ENCODE peak calls at places on chromosomes 2 and 18, in six cellular contexts. One of them, this sample, is unnamed.

GRCh38 chr2:219612605-219613286 is 14.7 kb upstream of the SLC4A3 start:
- DNase-seq in mucosa of gallbladder: no peak
- DNase-seq in uterus: no peak
- DNase-seq in dermis blood vessel endothelial cell: no peak
- DNase-seq in fibroblast of lung: no peak
- DNase-seq in C1 segment of cervical spinal cord: no peak
- DNase-seq in this sample: no peak

GRCh38 chr18:58911241-58911640 is 46.6 kb downstream of the ZNF532 start:
- DNase-seq in C1 segment of cervical spinal cord: no peak
- DNase-seq in uterus: no peak
- DNase-seq in mucosa of gallbladder: no peak
- DNase-seq in dermis blood vessel endothelial cell: no peak
- DNase-seq in fibroblast of lung: no peak
- DNase-seq in this sample: no peak

GRCh38 chr2:64049633-64050220 is 30.5 kb upstream of the VPS54 start:
- DNase-seq in C1 segment of cervical spinal cord: peak
- DNase-seq in uterus: peak
- DNase-seq in mucosa of gallbladder: peak
- DNase-seq in dermis blood vessel endothelial cell: peak
- DNase-seq in fibroblast of lung: peak
- DNase-seq in this sample: peak

GRCh38 chr2:55364189-55365055 is 55.2 kb downstream of the CCDC88A start:
- DNase-seq in fibroblast of lung: peak
- DNase-seq in uterus: peak
- DNase-seq in mucosa of gallbladder: peak
- DNase-seq in dermis blood vessel endothelial cell: peak
- DNase-seq in C1 segment of cervical spinal cord: peak
- DNase-seq in this sample: no peak

GRCh38 chr18:23900979-23901378 is 113.6 kb upstream of the TTC39C start:
- DNase-seq in C1 segment of cervical spinal cord: no peak
- DNase-seq in fibroblast of lung: peak
- DNase-seq in mucosa of gallbladder: no peak
- DNase-seq in uterus: no peak
- DNase-seq in dermis blood vessel endothelial cell: peak
- DNase-seq in this sample: no peak

GRCh38 chr2:83602753-83603152 is 856.3 kb downstream of the SUCLG1 start:
- DNase-seq in dermis blood vessel endothelial cell: no peak
- DNase-seq in C1 segment of cervical spinal cord: no peak
- DNase-seq in fibroblast of lung: no peak
- DNase-seq in uterus: no peak
- DNase-seq in mucosa of gallbladder: no peak
- DNase-seq in this sample: no peak

GRCh38 chr18:34158881-34159690 is 65.6 kb downstream of the NOL4 start:
- DNase-seq in C1 segment of cervical spinal cord: peak
- DNase-seq in mucosa of gallbladder: no peak
- DNase-seq in uterus: peak
- DNase-seq in dermis blood vessel endothelial cell: peak
- DNase-seq in fibroblast of lung: peak
- DNase-seq in this sample: peak

GRCh38 chr2:239825705-239825979 is 199.5 kb downstream of the NDUFA10 start:
- DNase-seq in uterus: peak
- DNase-seq in fibroblast of lung: no peak
- DNase-seq in mucosa of gallbladder: no peak
- DNase-seq in C1 segment of cervical spinal cord: no peak
- DNase-seq in dermis blood vessel endothelial cell: no peak
- DNase-seq in this sample: no peak

GRCh38 chr18:46313521-46313920 is 209.3 kb downstream of the HAUS1 start:
- DNase-seq in uterus: no peak
- DNase-seq in mucosa of gallbladder: no peak
- DNase-seq in fibroblast of lung: no peak
- DNase-seq in C1 segment of cervical spinal cord: no peak
- DNase-seq in dermis blood vessel endothelial cell: no peak
- DNase-seq in this sample: no peak

GRCh38 chr2:48278590-48278989 is 251.4 kb upstream of the STON1 start:
- DNase-seq in fibroblast of lung: no peak
- DNase-seq in mucosa of gallbladder: no peak
- DNase-seq in dermis blood vessel endothelial cell: no peak
- DNase-seq in C1 segment of cervical spinal cord: no peak
- DNase-seq in uterus: no peak
- DNase-seq in this sample: no peak

GRCh38 chr2:234673961-234674759 is 177.3 kb upstream of the ARL4C start:
- DNase-seq in C1 segment of cervical spinal cord: no peak
- DNase-seq in mucosa of gallbladder: no peak
- DNase-seq in dermis blood vessel endothelial cell: no peak
- DNase-seq in fibroblast of lung: no peak
- DNase-seq in uterus: no peak
- DNase-seq in this sample: no peak

GRCh38 chr2:240586919-240587800 is 626 bp downstream of the CAPN10 start:
- DNase-seq in dermis blood vessel endothelial cell: peak
- DNase-seq in fibroblast of lung: peak
- DNase-seq in uterus: peak
- DNase-seq in mucosa of gallbladder: no peak
- DNase-seq in C1 segment of cervical spinal cord: no peak
- DNase-seq in this sample: peak

GRCh38 chr18:26719909-26720308 is 145.6 kb downstream of the AQP4 start:
- DNase-seq in dermis blood vessel endothelial cell: no peak
- DNase-seq in uterus: no peak
- DNase-seq in fibroblast of lung: no peak
- DNase-seq in mucosa of gallbladder: no peak
- DNase-seq in C1 segment of cervical spinal cord: no peak
- DNase-seq in this sample: no peak

GRCh38 chr2:232491139-232491780 is 3.6 kb upstream of the ECEL1 start:
- DNase-seq in dermis blood vessel endothelial cell: no peak
- DNase-seq in fibroblast of lung: no peak
- DNase-seq in mucosa of gallbladder: no peak
- DNase-seq in uterus: no peak
- DNase-seq in C1 segment of cervical spinal cord: no peak
- DNase-seq in this sample: no peak

GRCh38 chr2:124602759-124603158 is 577.7 kb downstream of the CNTNAP5 start:
- DNase-seq in mucosa of gallbladder: no peak
- DNase-seq in fibroblast of lung: no peak
- DNase-seq in C1 segment of cervical spinal cord: no peak
- DNase-seq in uterus: no peak
- DNase-seq in dermis blood vessel endothelial cell: no peak
- DNase-seq in this sample: no peak

GRCh38 chr18:2100694-2101213 is 470.6 kb downstream of the METTL4 start:
- DNase-seq in mucosa of gallbladder: no peak
- DNase-seq in C1 segment of cervical spinal cord: no peak
- DNase-seq in fibroblast of lung: no peak
- DNase-seq in dermis blood vessel endothelial cell: no peak
- DNase-seq in uterus: no peak
- DNase-seq in this sample: no peak

GRCh38 chr2:233674314-233674713 is 2.6 kb downstream of the UGT1A9 start:
- DNase-seq in dermis blood vessel endothelial cell: no peak
- DNase-seq in mucosa of gallbladder: no peak
- DNase-seq in C1 segment of cervical spinal cord: no peak
- DNase-seq in uterus: no peak
- DNase-seq in fibroblast of lung: no peak
- DNase-seq in this sample: no peak

GRCh38 chr2:68769586-68770270 is 35.1 kb downstream of the ARHGAP25 start:
- DNase-seq in dermis blood vessel endothelial cell: no peak
- DNase-seq in mucosa of gallbladder: no peak
- DNase-seq in C1 segment of cervical spinal cord: no peak
- DNase-seq in fibroblast of lung: peak
- DNase-seq in uterus: no peak
- DNase-seq in this sample: no peak

GRCh38 chr2:27756544-27757498 is 14.7 kb upstream of the MRPL33 start:
- DNase-seq in uterus: no peak
- DNase-seq in mucosa of gallbladder: no peak
- DNase-seq in dermis blood vessel endothelial cell: no peak
- DNase-seq in fibroblast of lung: no peak
- DNase-seq in C1 segment of cervical spinal cord: no peak
- DNase-seq in this sample: no peak

GRCh38 chr2:127087780-127088495 is 19.0 kb downstream of the BIN1 start:
- DNase-seq in mucosa of gallbladder: no peak
- DNase-seq in dermis blood vessel endothelial cell: no peak
- DNase-seq in C1 segment of cervical spinal cord: no peak
- DNase-seq in uterus: no peak
- DNase-seq in fibroblast of lung: no peak
- DNase-seq in this sample: no peak